ENCODE peak calls at places on chromosomes 12 and 14, in six cellular contexts. One of them, this sample, is unnamed.

GRCh38 chr12:5230151-5230550 is 186.5 kb downstream of the KCNA5 start:
- DNase-seq in fibroblast of villous mesenchyme: peak
- DNase-seq in iPS DF 6.9: no peak
- DNase-seq in esophagus squamous epithelium: no peak
- DNase-seq in tibial artery: no peak
- DNase-seq in left lung: no peak
- DNase-seq in this sample: no peak

GRCh38 chr12:109109756-109110350 is 6.5 kb upstream of the ACACB start:
- DNase-seq in fibroblast of villous mesenchyme: no peak
- DNase-seq in iPS DF 6.9: no peak
- DNase-seq in esophagus squamous epithelium: no peak
- DNase-seq in tibial artery: no peak
- DNase-seq in left lung: no peak
- DNase-seq in this sample: no peak

GRCh38 chr12:49357099-49357678 is 10.1 kb upstream of the SPATS2 start:
- DNase-seq in fibroblast of villous mesenchyme: peak
- DNase-seq in iPS DF 6.9: no peak
- DNase-seq in esophagus squamous epithelium: no peak
- DNase-seq in tibial artery: no peak
- DNase-seq in left lung: no peak
- DNase-seq in this sample: no peak

GRCh38 chr12:65171073-65171472 is 1.7 kb downstream of the LEMD3 start:
- DNase-seq in fibroblast of villous mesenchyme: peak
- DNase-seq in iPS DF 6.9: no peak
- DNase-seq in esophagus squamous epithelium: no peak
- DNase-seq in tibial artery: no peak
- DNase-seq in left lung: no peak
- DNase-seq in this sample: no peak

GRCh38 chr14:35758523-35759129 is 50.5 kb downstream of the RALGAPA1 start:
- DNase-seq in fibroblast of villous mesenchyme: no peak
- DNase-seq in iPS DF 6.9: no peak
- DNase-seq in esophagus squamous epithelium: no peak
- DNase-seq in tibial artery: no peak
- DNase-seq in left lung: no peak
- DNase-seq in this sample: no peak

GRCh38 chr14:51283402-51283825 is 43.4 kb downstream of the TMX1 start:
- DNase-seq in fibroblast of villous mesenchyme: peak
- DNase-seq in iPS DF 6.9: peak
- DNase-seq in esophagus squamous epithelium: no peak
- DNase-seq in tibial artery: no peak
- DNase-seq in left lung: no peak
- DNase-seq in this sample: peak

GRCh38 chr12:47753021-47754001 is 5.4 kb downstream of the RAPGEF3 start:
- DNase-seq in fibroblast of villous mesenchyme: peak
- DNase-seq in iPS DF 6.9: no peak
- DNase-seq in esophagus squamous epithelium: no peak
- DNase-seq in tibial artery: peak
- DNase-seq in left lung: peak
- DNase-seq in this sample: no peak

GRCh38 chr12:122081108-122081696 is 2.6 kb downstream of the MLXIP start:
- DNase-seq in fibroblast of villous mesenchyme: no peak
- DNase-seq in iPS DF 6.9: no peak
- DNase-seq in esophagus squamous epithelium: no peak
- DNase-seq in tibial artery: no peak
- DNase-seq in left lung: peak
- DNase-seq in this sample: no peak

GRCh38 chr12:131242741-131243496 is 289.2 kb downstream of the ADGRD1 start:
- DNase-seq in fibroblast of villous mesenchyme: no peak
- DNase-seq in iPS DF 6.9: peak
- DNase-seq in esophagus squamous epithelium: no peak
- DNase-seq in tibial artery: no peak
- DNase-seq in left lung: no peak
- DNase-seq in this sample: no peak
- H3K4me3 ChIP-seq in fibroblast of villous mesenchyme: no peak
- H3K4me3 ChIP-seq in iPS DF 6.9: no peak
- H3K4me3 ChIP-seq in esophagus squamous epithelium: no peak
- H3K4me3 ChIP-seq in tibial artery: no peak
- H3K4me3 ChIP-seq in left lung: no peak
- H3K4me3 ChIP-seq in this sample: no peak

GRCh38 chr14:54349713-54350112 is 47.1 kb upstream of the CDKN3 start:
- DNase-seq in fibroblast of villous mesenchyme: no peak
- DNase-seq in iPS DF 6.9: no peak
- DNase-seq in esophagus squamous epithelium: no peak
- DNase-seq in tibial artery: no peak
- DNase-seq in left lung: no peak
- DNase-seq in this sample: no peak
- H3K4me3 ChIP-seq in fibroblast of villous mesenchyme: no peak
- H3K4me3 ChIP-seq in iPS DF 6.9: no peak
- H3K4me3 ChIP-seq in esophagus squamous epithelium: no peak
- H3K4me3 ChIP-seq in tibial artery: peak
- H3K4me3 ChIP-seq in left lung: no peak
- H3K4me3 ChIP-seq in this sample: no peak

GRCh38 chr12:3255071-3255470 is 177.9 kb downstream of the TSPAN9 start:
- DNase-seq in fibroblast of villous mesenchyme: no peak
- DNase-seq in iPS DF 6.9: no peak
- DNase-seq in esophagus squamous epithelium: no peak
- DNase-seq in tibial artery: no peak
- DNase-seq in left lung: peak
- DNase-seq in this sample: no peak

GRCh38 chr12:3251691-3252090 is 174.5 kb downstream of the TSPAN9 start:
- DNase-seq in fibroblast of villous mesenchyme: no peak
- DNase-seq in iPS DF 6.9: no peak
- DNase-seq in esophagus squamous epithelium: no peak
- DNase-seq in tibial artery: no peak
- DNase-seq in left lung: peak
- DNase-seq in this sample: no peak

GRCh38 chr12:3256103-3256551 is 178.9 kb downstream of the TSPAN9 start:
- DNase-seq in fibroblast of villous mesenchyme: no peak
- DNase-seq in iPS DF 6.9: no peak
- DNase-seq in esophagus squamous epithelium: no peak
- DNase-seq in tibial artery: no peak
- DNase-seq in left lung: peak
- DNase-seq in this sample: no peak

GRCh38 chr12:3252416-3252815 is 175.2 kb downstream of the TSPAN9 start:
- DNase-seq in fibroblast of villous mesenchyme: peak
- DNase-seq in iPS DF 6.9: no peak
- DNase-seq in esophagus squamous epithelium: no peak
- DNase-seq in tibial artery: peak
- DNase-seq in left lung: peak
- DNase-seq in this sample: no peak

GRCh38 chr12:3253682-3254275 is 176.6 kb downstream of the TSPAN9 start:
- DNase-seq in fibroblast of villous mesenchyme: no peak
- DNase-seq in iPS DF 6.9: no peak
- DNase-seq in esophagus squamous epithelium: no peak
- DNase-seq in tibial artery: no peak
- DNase-seq in left lung: peak
- DNase-seq in this sample: no peak
- H3K4me3 ChIP-seq in fibroblast of villous mesenchyme: no peak
- H3K4me3 ChIP-seq in iPS DF 6.9: no peak
- H3K4me3 ChIP-seq in esophagus squamous epithelium: no peak
- H3K4me3 ChIP-seq in tibial artery: no peak
- H3K4me3 ChIP-seq in left lung: no peak
- H3K4me3 ChIP-seq in this sample: no peak

GRCh38 chr14:99684356-99684952 is 356 bp downstream of the CYP46A1 start:
- DNase-seq in fibroblast of villous mesenchyme: no peak
- DNase-seq in iPS DF 6.9: no peak
- DNase-seq in esophagus squamous epithelium: no peak
- DNase-seq in tibial artery: no peak
- DNase-seq in left lung: no peak
- DNase-seq in this sample: no peak
- H3K4me3 ChIP-seq in fibroblast of villous mesenchyme: peak
- H3K4me3 ChIP-seq in iPS DF 6.9: peak
- H3K4me3 ChIP-seq in esophagus squamous epithelium: peak
- H3K4me3 ChIP-seq in tibial artery: peak
- H3K4me3 ChIP-seq in left lung: peak
- H3K4me3 ChIP-seq in this sample: peak

DNA sequence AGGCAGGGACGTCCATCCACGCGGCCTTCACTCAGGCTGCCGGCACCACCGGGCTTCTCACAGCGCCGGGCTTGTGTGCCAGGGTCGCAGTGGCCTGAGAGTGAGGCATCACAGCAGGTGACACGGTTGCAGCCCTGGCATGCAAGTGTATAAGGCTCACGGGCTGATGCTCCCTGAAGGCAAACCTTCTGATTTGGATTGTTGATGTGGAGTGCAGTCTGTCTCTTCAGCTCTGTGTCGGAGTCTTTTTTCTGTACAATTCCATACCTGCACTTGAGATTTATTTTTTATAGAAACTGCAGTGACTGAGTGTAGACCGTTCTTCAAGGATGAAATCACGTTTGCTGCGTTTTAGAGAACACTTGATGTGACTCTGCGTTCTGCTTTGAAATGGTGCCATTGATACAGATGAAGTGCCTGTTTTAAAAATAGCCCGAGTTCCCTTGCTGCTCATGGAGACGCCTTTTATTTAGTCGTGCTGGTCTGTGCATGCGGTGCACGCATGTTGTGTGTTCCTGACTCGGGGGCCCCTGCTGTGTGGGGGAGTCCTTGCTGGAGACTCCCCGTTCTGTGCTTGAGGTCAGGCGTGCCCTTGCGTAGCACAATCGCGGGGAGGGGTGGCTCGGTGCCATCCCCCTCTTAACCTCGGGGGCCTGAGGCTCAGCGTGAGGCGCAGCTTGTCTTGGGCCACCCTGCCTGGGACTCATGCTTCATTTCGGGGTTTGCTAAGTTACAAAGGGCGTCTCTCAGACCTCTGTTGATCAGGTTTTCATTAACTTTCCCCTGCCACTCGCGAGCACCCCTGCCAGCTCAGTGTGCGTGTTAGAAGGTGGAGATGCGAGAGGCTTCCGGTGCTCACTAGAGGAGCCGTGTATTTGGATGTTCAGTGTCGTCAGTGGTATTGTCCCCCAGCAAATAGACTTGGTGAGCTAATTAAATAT is 21.6 kb upstream of the AMN start:
- DNase-seq in fibroblast of villous mesenchyme: no peak
- DNase-seq in iPS DF 6.9: no peak
- DNase-seq in esophagus squamous epithelium: no peak
- DNase-seq in tibial artery: no peak
- DNase-seq in left lung: no peak
- DNase-seq in this sample: no peak
- H3K4me3 ChIP-seq in fibroblast of villous mesenchyme: no peak
- H3K4me3 ChIP-seq in iPS DF 6.9: no peak
- H3K4me3 ChIP-seq in esophagus squamous epithelium: no peak
- H3K4me3 ChIP-seq in tibial artery: no peak
- H3K4me3 ChIP-seq in left lung: no peak
- H3K4me3 ChIP-seq in this sample: no peak